ENCODE peak calls at places on chromosome 17, in five cellular contexts. One of them, this sample, is unnamed.
A peak's percentile ranks its signal among the peaks of the same experiment; 100 is the strongest.

GRCh38 chr17:55450232-55450631 is 28.6 kb upstream of the MMD start:
- DNase-seq in WTC11: no peak
- DNase-seq in K562: no peak
- DNase-seq in HepG2: no peak
- DNase-seq in H1: no peak
- DNase-seq in this sample: no peak

GRCh38 chr17:45646288-45646988 is 137.7 kb upstream of the CRHR1 start:
- DNase-seq in WTC11: no peak
- DNase-seq in K562: no peak
- DNase-seq in HepG2: peak; percentile 27
- DNase-seq in H1: no peak
- DNase-seq in this sample: no peak

GRCh38 chr17:72667096-72668063 is 425.1 kb downstream of the SLC39A11 start:
- DNase-seq in WTC11: no peak
- DNase-seq in K562: no peak
- DNase-seq in HepG2: no peak
- DNase-seq in H1: no peak
- DNase-seq in this sample: no peak

GRCh38 chr17:27860971-27861669 is 32.0 kb downstream of the LYRM9 start:
- DNase-seq in WTC11: no peak
- DNase-seq in K562: no peak
- DNase-seq in HepG2: peak; percentile 72
- DNase-seq in H1: no peak
- DNase-seq in this sample: no peak

GRCh38 chr17:43611230-43611969 is 50.3 kb downstream of the MEOX1 start:
- DNase-seq in WTC11: no peak
- DNase-seq in K562: peak; percentile 63
- DNase-seq in HepG2: no peak
- DNase-seq in H1: no peak
- DNase-seq in this sample: no peak

GRCh38 chr17:19900809-19901208 is 33.1 kb upstream of the ULK2 start:
- DNase-seq in WTC11: no peak
- DNase-seq in K562: no peak
- DNase-seq in HepG2: no peak
- DNase-seq in H1: no peak
- DNase-seq in this sample: no peak

GRCh38 chr17:76467366-76467765 is at the start of gene AANAT:
- DNase-seq in WTC11: no peak
- DNase-seq in K562: no peak
- DNase-seq in HepG2: no peak
- DNase-seq in H1: no peak
- DNase-seq in this sample: no peak

GRCh38 chr17:37480427-37480826 is 9.3 kb upstream of the DUSP14 start:
- DNase-seq in WTC11: no peak
- DNase-seq in K562: no peak
- DNase-seq in HepG2: no peak
- DNase-seq in H1: no peak
- DNase-seq in this sample: no peak

GRCh38 chr17:63382136-63382535 is 64.0 kb downstream of the CYB561 start:
- DNase-seq in WTC11: no peak
- DNase-seq in K562: no peak
- DNase-seq in HepG2: no peak
- DNase-seq in H1: no peak
- DNase-seq in this sample: no peak

GRCh38 chr17:382644-383533 is 30.3 kb upstream of the RPH3AL start:
- DNase-seq in WTC11: peak; percentile 81
- DNase-seq in K562: no peak
- DNase-seq in HepG2: peak; percentile 65
- DNase-seq in H1: no peak
- DNase-seq in this sample: no peak

GRCh38 chr17:77507116-77507885 is 366.5 kb downstream of the SEC14L1 start:
- DNase-seq in WTC11: peak; percentile 27
- DNase-seq in K562: no peak
- DNase-seq in HepG2: no peak
- DNase-seq in H1: no peak
- DNase-seq in this sample: no peak

GRCh38 chr17:20280832-20281231 is 186.5 kb downstream of the LGALS9B start:
- DNase-seq in WTC11: no peak
- DNase-seq in K562: no peak
- DNase-seq in HepG2: no peak
- DNase-seq in H1: no peak
- DNase-seq in this sample: no peak

GRCh38 chr17:83064732-83065659 is 14.4 kb upstream of the METRNL start:
- DNase-seq in WTC11: no peak
- DNase-seq in K562: peak; percentile 26
- DNase-seq in HepG2: no peak
- DNase-seq in H1: no peak
- DNase-seq in this sample: no peak

GRCh38 chr17:21303441-21304065 is 19.0 kb downstream of the MAP2K3 start:
- DNase-seq in WTC11: no peak
- DNase-seq in K562: no peak
- DNase-seq in HepG2: no peak
- DNase-seq in H1: no peak
- DNase-seq in this sample: no peak

GRCh38 chr17:14672830-14673229 is 371.9 kb downstream of the HS3ST3B1 start:
- DNase-seq in WTC11: peak; percentile 12
- DNase-seq in K562: no peak
- DNase-seq in HepG2: peak; percentile 5
- DNase-seq in H1: no peak
- DNase-seq in this sample: no peak

GRCh38 chr17:58320570-58321323 is 7.8 kb downstream of the TSPOAP1 start:
- DNase-seq in WTC11: no peak
- DNase-seq in K562: no peak
- DNase-seq in HepG2: no peak
- DNase-seq in H1: no peak
- DNase-seq in this sample: no peak

GRCh38 chr17:42577532-42578281 is at the start of gene PSMC3IP:
- DNase-seq in WTC11: peak; percentile 96
- DNase-seq in K562: peak; percentile 98
- DNase-seq in HepG2: peak; percentile 92
- DNase-seq in H1: peak; percentile 84
- DNase-seq in this sample: peak; percentile 76

GRCh38 chr17:70120420-70120819 is 45.4 kb downstream of the KCNJ16 start:
- DNase-seq in WTC11: no peak
- DNase-seq in K562: no peak
- DNase-seq in HepG2: no peak
- DNase-seq in H1: no peak
- DNase-seq in this sample: no peak

GRCh38 chr17:78991017-78991783 is 11.5 kb upstream of the LGALS3BP start:
- DNase-seq in WTC11: no peak
- DNase-seq in K562: no peak
- DNase-seq in HepG2: no peak
- DNase-seq in H1: no peak
- DNase-seq in this sample: no peak
- TF ChIP-seq ATF2 in WTC11: no peak
- TF ChIP-seq ATF2 in K562: no peak
- TF ChIP-seq ATF2 in HepG2: no peak
- TF ChIP-seq ATF2 in H1: no peak
- TF ChIP-seq ATF2 in this sample: no peak

DNA sequence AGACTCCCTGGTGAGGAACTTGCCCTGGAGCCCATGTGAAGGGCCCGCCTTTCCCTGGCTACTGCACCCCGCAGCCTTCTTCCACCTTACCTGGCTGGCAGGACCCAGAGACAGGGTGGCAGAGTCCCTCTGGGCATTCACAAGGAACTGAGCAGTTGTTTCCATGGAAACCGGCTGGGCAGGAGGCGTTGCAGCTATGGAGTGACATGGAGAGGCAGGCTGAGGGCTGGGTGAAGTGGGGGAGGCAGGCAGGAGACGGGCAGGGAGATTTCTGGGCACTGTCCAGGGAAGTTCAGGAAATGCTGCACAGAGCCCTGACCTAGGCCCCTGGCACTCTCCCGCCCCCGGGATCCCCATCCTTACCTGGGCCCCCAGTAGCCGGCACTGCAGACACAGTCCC is 6.0 kb downstream of the SCARF1 start:
- DNase-seq in WTC11: no peak
- DNase-seq in K562: no peak
- DNase-seq in HepG2: no peak
- DNase-seq in H1: no peak
- DNase-seq in this sample: no peak
- TF ChIP-seq ATF2 in WTC11: no peak
- TF ChIP-seq ATF2 in K562: no peak
- TF ChIP-seq ATF2 in HepG2: no peak
- TF ChIP-seq ATF2 in H1: no peak
- TF ChIP-seq ATF2 in this sample: no peak

DNA sequence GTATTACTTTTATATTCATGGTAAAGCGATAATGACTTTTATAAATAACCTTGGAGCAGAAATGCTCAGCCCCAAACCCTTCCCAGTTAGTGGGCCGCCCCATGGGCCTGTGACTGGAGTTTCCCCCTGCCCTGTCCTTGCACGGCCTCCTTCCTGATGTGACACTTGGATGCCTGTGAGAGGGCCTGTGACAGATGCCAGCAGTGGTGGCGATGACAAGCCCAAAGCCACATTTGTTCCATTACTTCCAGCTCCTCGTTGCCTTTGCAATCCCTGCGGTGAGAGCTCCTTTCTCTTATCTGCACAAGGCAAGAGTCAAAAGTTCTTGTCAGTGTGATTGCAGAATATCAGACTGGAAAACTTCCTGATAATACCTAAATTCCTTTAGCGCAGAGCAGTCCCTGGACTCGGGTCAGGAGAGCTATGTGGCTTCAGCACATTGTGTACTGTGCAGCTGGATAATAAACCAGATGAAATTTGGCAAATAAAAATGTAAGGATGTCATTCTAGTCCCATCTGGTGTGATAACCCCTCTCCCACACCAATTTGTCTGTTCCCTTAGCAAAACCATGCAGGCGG is 54.4 kb upstream of the ARHGAP44 start:
- DNase-seq in WTC11: no peak
- DNase-seq in K562: no peak
- DNase-seq in HepG2: no peak
- DNase-seq in H1: no peak
- DNase-seq in this sample: no peak
- TF ChIP-seq ATF2 in WTC11: no peak
- TF ChIP-seq ATF2 in K562: no peak
- TF ChIP-seq ATF2 in HepG2: no peak
- TF ChIP-seq ATF2 in H1: no peak
- TF ChIP-seq ATF2 in this sample: no peak

DNA sequence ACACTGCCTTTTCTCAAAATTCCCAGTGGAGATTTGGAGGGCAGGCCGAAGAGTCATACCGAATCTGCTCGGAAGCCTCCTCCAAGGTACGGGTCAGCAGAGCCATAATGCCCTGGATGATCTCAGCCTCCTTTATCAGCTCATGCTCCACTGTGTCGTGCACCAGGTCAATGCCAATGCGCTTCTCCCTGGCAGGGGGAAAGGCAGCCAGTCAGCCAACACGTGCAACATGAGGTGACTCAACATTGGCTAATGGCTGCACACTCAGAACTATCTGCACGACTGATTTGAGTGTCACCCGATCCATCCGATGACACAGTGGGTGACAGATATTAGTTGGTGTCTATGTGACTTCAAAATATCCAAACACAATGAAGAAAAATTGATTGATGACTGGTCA is 15.8 kb downstream of the TEKT1 start:
- DNase-seq in WTC11: no peak
- DNase-seq in K562: no peak
- DNase-seq in HepG2: no peak
- DNase-seq in H1: no peak
- DNase-seq in this sample: no peak
- TF ChIP-seq ATF2 in WTC11: no peak
- TF ChIP-seq ATF2 in K562: no peak
- TF ChIP-seq ATF2 in HepG2: no peak
- TF ChIP-seq ATF2 in H1: no peak
- TF ChIP-seq ATF2 in this sample: no peak

GRCh38 chr17:39687101-39687545 is 734 bp downstream of the PGAP3 start:
- DNase-seq in WTC11: no peak
- DNase-seq in K562: no peak
- DNase-seq in HepG2: no peak
- DNase-seq in H1: no peak
- DNase-seq in this sample: no peak

GRCh38 chr17:39683295-39683939 is 4.4 kb downstream of the PGAP3 start:
- DNase-seq in WTC11: no peak
- DNase-seq in K562: no peak
- DNase-seq in HepG2: no peak
- DNase-seq in H1: no peak
- DNase-seq in this sample: no peak

GRCh38 chr17:39687546-39688474 is at the start of gene PGAP3:
- DNase-seq in WTC11: peak; percentile 87
- DNase-seq in K562: peak; percentile 94
- DNase-seq in HepG2: peak; percentile 95
- DNase-seq in H1: peak; percentile 85
- DNase-seq in this sample: peak; percentile 78

GRCh38 chr17:39688475-39688835 is 598 bp upstream of the PGAP3 start:
- DNase-seq in WTC11: no peak
- DNase-seq in K562: no peak
- DNase-seq in HepG2: no peak
- DNase-seq in H1: no peak
- DNase-seq in this sample: no peak

DNA sequence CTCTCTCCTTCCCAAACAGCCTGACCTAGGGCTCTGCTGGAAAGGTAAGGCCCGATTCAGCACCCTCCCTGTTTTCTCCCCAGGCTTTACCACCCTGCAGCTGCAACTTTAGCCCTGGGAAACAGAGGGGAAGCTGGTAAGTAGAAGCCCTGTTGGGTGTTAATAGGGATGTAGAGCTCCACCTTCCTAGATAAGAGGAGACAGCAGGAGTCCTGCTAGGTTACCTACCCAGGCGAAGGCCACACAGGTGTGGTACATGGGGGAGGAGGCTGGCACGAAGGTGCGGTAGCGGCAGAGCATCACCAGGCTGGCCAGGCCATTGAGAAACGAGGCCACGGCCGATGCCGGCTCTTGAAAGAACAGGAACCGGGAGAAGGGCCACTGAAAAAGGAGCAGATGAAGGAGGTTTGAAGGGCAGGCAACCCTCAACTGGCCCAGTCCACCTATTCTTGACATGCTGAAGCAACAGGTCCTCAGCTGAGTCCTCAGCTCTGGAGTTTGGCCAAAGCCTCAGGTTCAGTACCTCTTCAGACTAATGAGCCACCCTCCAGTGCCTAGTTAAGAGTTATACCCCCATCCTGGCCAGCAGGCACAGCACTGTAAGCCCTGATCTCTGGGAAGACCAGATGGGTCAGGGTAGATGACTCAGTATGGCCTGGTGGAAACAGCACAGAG is 3.4 kb downstream of the PGAP3 start:
- DNase-seq in WTC11: no peak
- DNase-seq in K562: no peak
- DNase-seq in HepG2: no peak
- DNase-seq in H1: no peak
- DNase-seq in this sample: no peak
- TF ChIP-seq ATF2 in WTC11: no peak
- TF ChIP-seq ATF2 in K562: no peak
- TF ChIP-seq ATF2 in HepG2: no peak
- TF ChIP-seq ATF2 in H1: no peak
- TF ChIP-seq ATF2 in this sample: no peak

GRCh38 chr17:81667754-81668153 is 1.2 kb downstream of the CCDC137 start:
- DNase-seq in WTC11: peak; percentile 68
- DNase-seq in K562: peak; percentile 37
- DNase-seq in HepG2: no peak
- DNase-seq in H1: no peak
- DNase-seq in this sample: no peak
- TF ChIP-seq ATF2 in WTC11: no peak
- TF ChIP-seq ATF2 in K562: no peak
- TF ChIP-seq ATF2 in HepG2: no peak
- TF ChIP-seq ATF2 in H1: no peak
- TF ChIP-seq ATF2 in this sample: no peak

GRCh38 chr17:18118633-18118975 is 10.0 kb downstream of the MYO15A start:
- DNase-seq in WTC11: no peak
- DNase-seq in K562: no peak
- DNase-seq in HepG2: no peak
- DNase-seq in H1: no peak
- DNase-seq in this sample: no peak
- TF ChIP-seq ATF2 in WTC11: no peak
- TF ChIP-seq ATF2 in K562: no peak
- TF ChIP-seq ATF2 in HepG2: no peak
- TF ChIP-seq ATF2 in H1: no peak
- TF ChIP-seq ATF2 in this sample: no peak

This sample was measured in GM12878.